ENCODE peak calls at places on chromosome 4, in six cellular contexts. One of them, this sample, is unnamed.

GRCh38 chr4:37742149-37742548 is 56.0 kb upstream of the RELL1 start:
- DNase-seq in astrocyte of the cerebellum: no peak
- DNase-seq in Ammon's horn: no peak
- DNase-seq in germinal center: no peak
- DNase-seq in GM12865: no peak
- DNase-seq in amniotic stem cell: no peak
- DNase-seq in this sample: no peak

GRCh38 chr4:82044141-82044993 is 329.4 kb downstream of the HNRNPD start:
- DNase-seq in GM12865: no peak
- DNase-seq in Ammon's horn: peak; percentile 61
- DNase-seq in amniotic stem cell: no peak
- DNase-seq in astrocyte of the cerebellum: no peak
- DNase-seq in germinal center: no peak
- DNase-seq in this sample: peak; percentile 76

GRCh38 chr4:166049036-166049435 is 176.0 kb downstream of the TLL1 start:
- DNase-seq in Ammon's horn: no peak
- DNase-seq in amniotic stem cell: no peak
- DNase-seq in germinal center: no peak
- DNase-seq in astrocyte of the cerebellum: no peak
- DNase-seq in GM12865: no peak
- DNase-seq in this sample: no peak

GRCh38 chr4:118683513-118683912 is 1.7 kb upstream of the METTL14 start:
- DNase-seq in GM12865: peak; percentile 9
- DNase-seq in Ammon's horn: no peak
- DNase-seq in germinal center: no peak
- DNase-seq in astrocyte of the cerebellum: no peak
- DNase-seq in amniotic stem cell: no peak
- DNase-seq in this sample: no peak

GRCh38 chr4:173152104-173152503 is 16.5 kb upstream of the GALNT7 start:
- DNase-seq in GM12865: no peak
- DNase-seq in germinal center: no peak
- DNase-seq in Ammon's horn: no peak
- DNase-seq in astrocyte of the cerebellum: no peak
- DNase-seq in amniotic stem cell: no peak
- DNase-seq in this sample: no peak

GRCh38 chr4:55458164-55458563 is 62.4 kb downstream of the TMEM165 start:
- DNase-seq in GM12865: no peak
- DNase-seq in amniotic stem cell: no peak
- DNase-seq in germinal center: no peak
- DNase-seq in Ammon's horn: no peak
- DNase-seq in astrocyte of the cerebellum: no peak
- DNase-seq in this sample: no peak

GRCh38 chr4:83753260-83753659 is 217.4 kb downstream of the GPAT3 start:
- DNase-seq in GM12865: no peak
- DNase-seq in amniotic stem cell: no peak
- DNase-seq in Ammon's horn: no peak
- DNase-seq in astrocyte of the cerebellum: no peak
- DNase-seq in germinal center: no peak
- DNase-seq in this sample: no peak

GRCh38 chr4:187286536-187286935 is 562.9 kb upstream of the FAT1 start:
- DNase-seq in germinal center: no peak
- DNase-seq in Ammon's horn: no peak
- DNase-seq in astrocyte of the cerebellum: no peak
- DNase-seq in amniotic stem cell: peak; percentile 27
- DNase-seq in GM12865: no peak
- DNase-seq in this sample: no peak

GRCh38 chr4:144338148-144338547 is 197.6 kb upstream of the GYPA start:
- DNase-seq in Ammon's horn: no peak
- DNase-seq in astrocyte of the cerebellum: no peak
- DNase-seq in germinal center: no peak
- DNase-seq in amniotic stem cell: no peak
- DNase-seq in GM12865: peak; percentile 50
- DNase-seq in this sample: no peak

GRCh38 chr4:150768492-150768891 is 186.5 kb downstream of the MAB21L2 start:
- DNase-seq in amniotic stem cell: no peak
- DNase-seq in Ammon's horn: no peak
- DNase-seq in germinal center: no peak
- DNase-seq in GM12865: no peak
- DNase-seq in astrocyte of the cerebellum: no peak
- DNase-seq in this sample: no peak

GRCh38 chr4:3227878-3228675 is 20.9 kb upstream of the MSANTD1 start:
- DNase-seq in Ammon's horn: no peak
- DNase-seq in germinal center: no peak
- DNase-seq in GM12865: no peak
- DNase-seq in amniotic stem cell: no peak
- DNase-seq in astrocyte of the cerebellum: no peak
- DNase-seq in this sample: no peak

GRCh38 chr4:182847956-182848450 is 69.2 kb downstream of the DCTD start:
- DNase-seq in germinal center: no peak
- DNase-seq in astrocyte of the cerebellum: no peak
- DNase-seq in Ammon's horn: no peak
- DNase-seq in amniotic stem cell: no peak
- DNase-seq in GM12865: no peak
- DNase-seq in this sample: no peak

This sample was measured in midbrain.